ENCODE peak calls at places on chromosomes 6 and 20, in seven cellular contexts. X is GM12878, W is HCT116, Q is K562, Y is H1, E is SK-N-SH, G is HepG2. L is an unnamed sample.
A peak's percentile ranks its signal among the peaks of the same experiment; 100 is the strongest.

GRCh38 chr6:36671687-36672375 is 6.7 kb upstream of the CDKN1A start:
- DNase-seq in Y (no peak), G (peak; percentile 27), W (no peak), X (no peak), Q (no peak), E (no peak), L (no peak)

GRCh38 chr6:56534680-56535419 is 107.8 kb downstream of the DST start:
- DNase-seq in W (no peak), E (no peak), Q (no peak), G (no peak), X (no peak), Y (peak; percentile 56), L (no peak)

GRCh38 chr20:61117725-61118124 is 134.3 kb upstream of the CDH4 start:
- DNase-seq in Y (no peak), E (no peak), X (no peak), G (no peak), W (no peak), Q (no peak), L (no peak)

GRCh38 chr6:83215131-83216047 is 22.2 kb downstream of the RWDD2A start:
- DNase-seq in Y (no peak), Q (peak; percentile 44), E (peak; percentile 51), W (peak; percentile 38), G (peak; percentile 66), X (peak; percentile 40), L (peak; percentile 82)

GRCh38 chr6:135913785-135914184 is 62.3 kb downstream of the PDE7B start:
- DNase-seq in Y (no peak), Q (no peak), W (no peak), G (no peak), E (no peak), X (no peak), L (no peak)

GRCh38 chr20:34834459-34834893 is 9.0 kb upstream of the NCOA6 start:
- DNase-seq in W (peak; percentile 21), X (no peak), Y (no peak), E (peak; percentile 62), Q (peak; percentile 39), G (peak; percentile 47), L (peak; percentile 50)

GRCh38 chr20:3312940-3313656 is 74.1 kb upstream of the SLC4A11 start:
- DNase-seq in W (no peak), E (no peak), Y (no peak), X (no peak), G (peak; percentile 52), Q (no peak), L (peak; percentile 82)

GRCh38 chr6:154596701-154597100 is 86.2 kb upstream of the CNKSR3 start:
- DNase-seq in W (no peak), E (no peak), X (no peak), Y (no peak), Q (no peak), G (no peak), L (no peak)

GRCh38 chr20:44074252-44075151 is 112.5 kb downstream of the JPH2 start:
- DNase-seq in Y (no peak), X (no peak), E (peak; percentile 86), Q (no peak), W (no peak), G (no peak), L (peak; percentile 42)

GRCh38 chr6:9316831-9317230 is 881.5 kb upstream of the SLC35B3 start:
- DNase-seq in W (no peak), Y (no peak), G (no peak), E (no peak), Q (no peak), X (no peak), L (no peak)

GRCh38 chr6:104711371-104711770 is 148.3 kb downstream of the HACE1 start:
- DNase-seq in E (no peak), Q (no peak), X (no peak), Y (no peak), W (no peak), G (peak; percentile 80), L (peak; percentile 35)

GRCh38 chr20:17568972-17569471 is 853 bp upstream of the DSTN start:
- DNase-seq in G (peak; percentile 95), Y (peak; percentile 41), E (peak; percentile 81), Q (peak; percentile 47), X (no peak), W (peak; percentile 91), L (peak; percentile 99)

DNA sequence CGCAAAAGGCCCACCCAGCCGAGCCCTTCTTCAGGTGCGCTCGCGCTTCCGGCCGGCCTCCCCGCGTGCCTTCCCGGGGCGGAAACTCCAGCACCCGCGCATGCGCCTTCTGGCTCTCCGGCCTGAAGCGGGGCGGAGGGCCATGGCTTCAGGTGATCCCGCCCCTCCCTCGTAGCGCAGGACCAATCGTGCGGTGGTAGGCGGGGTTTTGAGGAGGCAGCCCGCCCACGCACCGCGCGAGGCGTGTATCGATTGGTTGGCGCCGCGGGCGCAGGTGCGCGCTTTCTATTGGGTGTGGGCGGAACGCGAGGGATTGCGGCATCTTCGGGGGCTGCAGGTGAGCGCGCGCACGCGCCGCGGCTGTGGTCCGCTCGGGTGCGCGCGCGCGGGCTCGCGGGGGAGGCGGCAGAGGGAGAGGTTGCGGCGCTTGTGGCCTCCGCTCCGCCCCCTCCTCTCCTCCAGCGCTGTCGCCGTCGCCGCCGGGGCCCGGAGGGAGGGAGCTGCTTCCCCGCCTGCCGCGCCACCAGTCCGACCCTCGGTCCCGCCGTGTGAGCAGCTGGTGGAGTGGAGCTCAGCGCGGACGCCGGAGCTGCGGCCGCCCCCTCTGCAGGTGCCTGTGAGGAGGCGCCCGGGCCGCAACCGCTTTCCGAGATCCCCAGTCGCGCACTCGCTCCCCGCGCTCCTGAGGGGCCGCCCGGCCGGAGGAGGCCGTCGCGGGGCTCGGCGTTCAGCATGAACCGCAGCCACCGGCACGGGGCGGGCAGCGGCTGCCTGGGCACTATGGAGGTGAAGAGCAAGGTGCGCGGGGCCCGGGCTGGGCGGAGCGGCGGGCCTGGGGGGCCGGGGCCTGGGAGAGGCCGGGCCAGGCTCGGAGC is at the start of gene PARD6B:
- DNase-seq in Q (peak; percentile 99), W (peak; percentile 99), X (peak; percentile 97), E (peak; percentile 100), G (peak; percentile 99), Y (peak; percentile 99), L (peak; percentile 84)
- TF ChIP-seq POLR2AphosphoS5 in Q (peak; percentile 69), W (peak; percentile 77), X (peak; percentile 24), E (no peak), G (peak; percentile 92), Y (no peak), L (no peak)

GRCh38 chr20:49219924-49220831 is 962 bp downstream of the DDX27 start:
- DNase-seq in W (no peak), X (no peak), Q (peak; percentile 32), Y (no peak), E (no peak), G (no peak), L (no peak)
- H2AFZ ChIP-seq in W (no peak overlapping the region), X (peak overlapping the region; percentile 96), Q (peak overlapping the region; percentile 98), Y (no peak overlapping the region), E (peak overlapping the region; percentile 80), G (peak overlapping the region; percentile 83), L (peak overlapping the region; percentile 84)

DNA sequence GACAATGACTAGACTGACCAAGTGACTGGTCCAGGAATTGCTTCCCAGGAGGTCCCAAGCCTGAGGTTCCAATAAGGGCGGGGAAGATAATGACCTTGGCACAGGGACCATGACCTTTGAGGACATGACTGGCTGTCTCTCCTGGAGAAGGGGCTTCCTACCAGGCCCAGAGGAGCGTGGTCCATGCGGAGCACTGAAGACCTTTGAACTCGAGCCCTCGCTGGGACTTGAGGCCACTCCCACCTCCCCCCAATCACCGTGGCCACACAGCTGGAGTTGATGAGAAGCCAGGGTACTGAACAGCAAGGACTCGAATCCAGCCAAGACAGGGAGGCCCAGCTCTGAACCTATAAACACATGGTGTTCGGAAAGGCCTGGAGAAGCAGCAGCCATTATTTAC is 677.0 kb downstream of the PRKN start:
- DNase-seq in G (no peak), E (no peak), Y (no peak), W (no peak), X (no peak), Q (no peak), L (no peak)
- H3K9ac ChIP-seq in G (no peak overlapping the region), E (no peak overlapping the region), Y (no peak overlapping the region), W (no peak overlapping the region), X (no peak overlapping the region), Q (no peak overlapping the region), L (no peak overlapping the region)

GRCh38 chr6:157877149-157877548 is 54.1 kb downstream of the SNX9 start:
- DNase-seq in X (no peak), W (no peak), Y (no peak), G (no peak), E (no peak), Q (no peak), L (no peak)

GRCh38 chr6:157877573-157878011 is 54.5 kb downstream of the SNX9 start:
- DNase-seq in Y (no peak), X (peak; percentile 13), W (no peak), Q (no peak), G (no peak), E (no peak), L (no peak)

GRCh38 chr6:157878039-157878438 is 55.0 kb downstream of the SNX9 start:
- DNase-seq in E (no peak), X (no peak), Y (no peak), W (no peak), G (no peak), Q (no peak), L (no peak)

GRCh38 chr6:157869673-157870302 is 46.7 kb downstream of the SNX9 start:
- DNase-seq in W (no peak), Y (no peak), Q (no peak), G (no peak), X (no peak), E (no peak), L (no peak)

DNA sequence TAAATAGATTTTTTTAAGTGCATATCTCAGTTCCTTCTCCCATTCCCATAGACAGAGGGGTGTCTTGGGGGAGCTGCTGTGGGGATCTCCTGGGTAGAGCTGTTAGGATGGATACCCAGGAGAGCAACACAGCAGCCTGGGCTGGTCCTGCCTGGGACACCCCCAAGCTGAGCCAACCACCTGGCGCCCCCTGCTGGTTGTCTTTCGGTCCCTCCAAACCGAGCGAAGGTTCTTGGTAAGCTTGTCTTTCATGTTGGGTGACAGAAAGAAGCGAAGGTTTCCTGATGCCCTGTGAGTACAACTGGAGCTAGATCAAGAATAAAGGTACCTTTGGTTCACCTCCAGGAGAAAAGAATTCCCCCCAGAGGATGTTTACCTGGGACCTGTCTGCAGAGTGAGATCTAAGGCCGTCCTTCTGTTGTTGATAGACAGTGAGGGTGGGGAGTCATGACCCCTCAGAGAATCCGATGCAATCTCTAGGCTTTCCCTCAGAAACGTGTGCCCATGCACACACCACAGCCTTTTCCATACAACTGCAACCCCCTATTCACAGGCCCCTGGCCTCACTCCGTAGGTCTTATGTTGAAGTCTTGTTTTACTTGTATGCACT is 50.8 kb downstream of the SNX9 start:
- DNase-seq in G (peak; percentile 64), W (peak; percentile 50), Q (peak; percentile 86), Y (peak; percentile 70), X (peak; percentile 16), E (peak; percentile 71), L (peak; percentile 79)
- TF ChIP-seq POLR2AphosphoS5 in G (no peak), W (no peak), Q (peak; percentile 30), Y (no peak), X (no peak), E (no peak), L (no peak)

DNA sequence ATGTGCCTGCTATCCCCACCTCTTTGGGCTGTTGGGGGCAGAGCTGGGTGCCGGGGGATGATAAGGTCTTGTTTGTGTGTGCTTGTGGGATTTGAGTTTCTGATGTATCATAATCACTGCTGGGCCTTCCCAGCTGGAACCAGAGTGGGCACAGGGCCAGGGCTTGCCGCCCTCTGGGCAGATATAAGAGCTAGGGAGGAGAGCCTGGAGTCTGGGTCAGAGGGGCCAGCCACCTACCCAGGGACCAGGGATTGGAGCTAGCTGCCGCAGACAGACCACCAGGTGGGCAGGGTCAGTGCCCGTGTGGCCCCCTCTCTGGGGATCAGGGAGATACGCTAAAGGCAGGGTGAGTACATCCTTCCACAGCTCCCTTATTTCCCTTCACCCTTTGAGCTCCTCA is 3.1 kb upstream of the TLDC2 start:
- DNase-seq in E (peak; percentile 84), X (no peak), W (no peak), Q (no peak), Y (no peak), G (no peak), L (no peak)
- H2AFZ ChIP-seq in E (no peak overlapping the region), X (no peak overlapping the region), W (no peak overlapping the region), Q (no peak overlapping the region), Y (no peak overlapping the region), G (no peak overlapping the region), L (no peak overlapping the region)